ENCODE peak calls at places on chromosomes 6 and 20, in eight cellular contexts. One of them, this sample, is unnamed.
A peak's percentile ranks its signal among the peaks of the same experiment; 100 is the strongest.

GRCh38 chr20:909641-910040 is 6.5 kb downstream of the ANGPT4 start:
- DNase-seq in NCI-H69: no peak
- DNase-seq in RWPE1: no peak
- DNase-seq in substantia nigra: no peak
- DNase-seq in activated T-helper 1 cell treated with anti-CD3 and anti-CD28 coated beads, Interleukin-12 subunit alpha, Interleukin-12 subunit beta, Interleukin-2, Interleukin-4 antibody, amounts not matched to agents 30 ng/mL and 10 ng/mL and 1 ng/mL, durations not matched to agents 14 hours and 24 hours and 36 hours: no peak
- DNase-seq in activated naive CD8-positive, alpha-beta T cell treated with anti-CD3 and anti-CD28 coated beads, Interleukin-2, amount 50 U/mL, for 24 hours: no peak
- DNase-seq in left ventricle myocardium inferior: no peak
- DNase-seq in midbrain: no peak
- DNase-seq in this sample: no peak

GRCh38 chr6:43436577-43437282 is 9.4 kb downstream of the ABCC10 start:
- DNase-seq in midbrain: no peak
- DNase-seq in left ventricle myocardium inferior: no peak
- DNase-seq in NCI-H69: peak; percentile 43
- DNase-seq in RWPE1: peak; percentile 96
- DNase-seq in substantia nigra: no peak
- DNase-seq in activated T-helper 1 cell treated with anti-CD3 and anti-CD28 coated beads, Interleukin-12 subunit alpha, Interleukin-12 subunit beta, Interleukin-2, Interleukin-4 antibody, amounts not matched to agents 30 ng/mL and 10 ng/mL and 1 ng/mL, durations not matched to agents 14 hours and 24 hours and 36 hours: no peak
- DNase-seq in activated naive CD8-positive, alpha-beta T cell treated with anti-CD3 and anti-CD28 coated beads, Interleukin-2, amount 50 U/mL, for 24 hours: no peak
- DNase-seq in this sample: peak; percentile 77

GRCh38 chr6:10347561-10348327 is 67.1 kb downstream of the TFAP2A start:
- DNase-seq in midbrain: no peak
- DNase-seq in left ventricle myocardium inferior: no peak
- DNase-seq in activated T-helper 1 cell treated with anti-CD3 and anti-CD28 coated beads, Interleukin-12 subunit alpha, Interleukin-12 subunit beta, Interleukin-2, Interleukin-4 antibody, amounts not matched to agents 30 ng/mL and 10 ng/mL and 1 ng/mL, durations not matched to agents 14 hours and 24 hours and 36 hours: no peak
- DNase-seq in activated naive CD8-positive, alpha-beta T cell treated with anti-CD3 and anti-CD28 coated beads, Interleukin-2, amount 50 U/mL, for 24 hours: no peak
- DNase-seq in RWPE1: peak; percentile 91
- DNase-seq in substantia nigra: no peak
- DNase-seq in NCI-H69: no peak
- DNase-seq in this sample: peak; percentile 92

GRCh38 chr20:62156254-62156556 is 12.6 kb downstream of the SS18L1 start:
- DNase-seq in midbrain: no peak
- DNase-seq in NCI-H69: no peak
- DNase-seq in substantia nigra: no peak
- DNase-seq in activated naive CD8-positive, alpha-beta T cell treated with anti-CD3 and anti-CD28 coated beads, Interleukin-2, amount 50 U/mL, for 24 hours: no peak
- DNase-seq in left ventricle myocardium inferior: no peak
- DNase-seq in RWPE1: no peak
- DNase-seq in activated T-helper 1 cell treated with anti-CD3 and anti-CD28 coated beads, Interleukin-12 subunit alpha, Interleukin-12 subunit beta, Interleukin-2, Interleukin-4 antibody, amounts not matched to agents 30 ng/mL and 10 ng/mL and 1 ng/mL, durations not matched to agents 14 hours and 24 hours and 36 hours: no peak
- DNase-seq in this sample: no peak

GRCh38 chr6:36364669-36365479 is 22.6 kb downstream of the ETV7 start:
- DNase-seq in RWPE1: no peak
- DNase-seq in midbrain: no peak
- DNase-seq in activated naive CD8-positive, alpha-beta T cell treated with anti-CD3 and anti-CD28 coated beads, Interleukin-2, amount 50 U/mL, for 24 hours: peak; percentile 15
- DNase-seq in activated T-helper 1 cell treated with anti-CD3 and anti-CD28 coated beads, Interleukin-12 subunit alpha, Interleukin-12 subunit beta, Interleukin-2, Interleukin-4 antibody, amounts not matched to agents 30 ng/mL and 10 ng/mL and 1 ng/mL, durations not matched to agents 14 hours and 24 hours and 36 hours: no peak
- DNase-seq in NCI-H69: no peak
- DNase-seq in substantia nigra: no peak
- DNase-seq in left ventricle myocardium inferior: no peak
- DNase-seq in this sample: peak; percentile 68

GRCh38 chr20:3452690-3453089 is 18.1 kb upstream of the ATRN start:
- DNase-seq in NCI-H69: no peak
- DNase-seq in substantia nigra: no peak
- DNase-seq in activated T-helper 1 cell treated with anti-CD3 and anti-CD28 coated beads, Interleukin-12 subunit alpha, Interleukin-12 subunit beta, Interleukin-2, Interleukin-4 antibody, amounts not matched to agents 30 ng/mL and 10 ng/mL and 1 ng/mL, durations not matched to agents 14 hours and 24 hours and 36 hours: no peak
- DNase-seq in activated naive CD8-positive, alpha-beta T cell treated with anti-CD3 and anti-CD28 coated beads, Interleukin-2, amount 50 U/mL, for 24 hours: no peak
- DNase-seq in left ventricle myocardium inferior: no peak
- DNase-seq in midbrain: no peak
- DNase-seq in RWPE1: no peak
- DNase-seq in this sample: peak; percentile 35

GRCh38 chr6:153401751-153402150 is 270.7 kb upstream of the RGS17 start:
- DNase-seq in NCI-H69: peak; percentile 75
- DNase-seq in activated T-helper 1 cell treated with anti-CD3 and anti-CD28 coated beads, Interleukin-12 subunit alpha, Interleukin-12 subunit beta, Interleukin-2, Interleukin-4 antibody, amounts not matched to agents 30 ng/mL and 10 ng/mL and 1 ng/mL, durations not matched to agents 14 hours and 24 hours and 36 hours: no peak
- DNase-seq in RWPE1: no peak
- DNase-seq in left ventricle myocardium inferior: no peak
- DNase-seq in midbrain: no peak
- DNase-seq in substantia nigra: no peak
- DNase-seq in activated naive CD8-positive, alpha-beta T cell treated with anti-CD3 and anti-CD28 coated beads, Interleukin-2, amount 50 U/mL, for 24 hours: no peak
- DNase-seq in this sample: no peak

GRCh38 chr6:92043782-92044181 is 1375.6 kb downstream of the EPHA7 start:
- DNase-seq in left ventricle myocardium inferior: no peak
- DNase-seq in substantia nigra: no peak
- DNase-seq in RWPE1: no peak
- DNase-seq in NCI-H69: no peak
- DNase-seq in midbrain: no peak
- DNase-seq in activated T-helper 1 cell treated with anti-CD3 and anti-CD28 coated beads, Interleukin-12 subunit alpha, Interleukin-12 subunit beta, Interleukin-2, Interleukin-4 antibody, amounts not matched to agents 30 ng/mL and 10 ng/mL and 1 ng/mL, durations not matched to agents 14 hours and 24 hours and 36 hours: no peak
- DNase-seq in activated naive CD8-positive, alpha-beta T cell treated with anti-CD3 and anti-CD28 coated beads, Interleukin-2, amount 50 U/mL, for 24 hours: no peak
- DNase-seq in this sample: no peak

GRCh38 chr6:152428126-152428525 is 209.0 kb downstream of the SYNE1 start:
- DNase-seq in activated T-helper 1 cell treated with anti-CD3 and anti-CD28 coated beads, Interleukin-12 subunit alpha, Interleukin-12 subunit beta, Interleukin-2, Interleukin-4 antibody, amounts not matched to agents 30 ng/mL and 10 ng/mL and 1 ng/mL, durations not matched to agents 14 hours and 24 hours and 36 hours: no peak
- DNase-seq in RWPE1: no peak
- DNase-seq in midbrain: no peak
- DNase-seq in activated naive CD8-positive, alpha-beta T cell treated with anti-CD3 and anti-CD28 coated beads, Interleukin-2, amount 50 U/mL, for 24 hours: no peak
- DNase-seq in NCI-H69: no peak
- DNase-seq in left ventricle myocardium inferior: no peak
- DNase-seq in substantia nigra: no peak
- DNase-seq in this sample: no peak

GRCh38 chr6:1870267-1870666 is 260.6 kb downstream of the FOXC1 start:
- DNase-seq in midbrain: no peak
- DNase-seq in activated naive CD8-positive, alpha-beta T cell treated with anti-CD3 and anti-CD28 coated beads, Interleukin-2, amount 50 U/mL, for 24 hours: no peak
- DNase-seq in RWPE1: no peak
- DNase-seq in NCI-H69: no peak
- DNase-seq in left ventricle myocardium inferior: no peak
- DNase-seq in substantia nigra: no peak
- DNase-seq in activated T-helper 1 cell treated with anti-CD3 and anti-CD28 coated beads, Interleukin-12 subunit alpha, Interleukin-12 subunit beta, Interleukin-2, Interleukin-4 antibody, amounts not matched to agents 30 ng/mL and 10 ng/mL and 1 ng/mL, durations not matched to agents 14 hours and 24 hours and 36 hours: no peak
- DNase-seq in this sample: no peak

GRCh38 chr20:62528983-62529891 is 53.4 kb upstream of the GATA5 start:
- DNase-seq in activated naive CD8-positive, alpha-beta T cell treated with anti-CD3 and anti-CD28 coated beads, Interleukin-2, amount 50 U/mL, for 24 hours: no peak
- DNase-seq in substantia nigra: no peak
- DNase-seq in NCI-H69: no peak
- DNase-seq in activated T-helper 1 cell treated with anti-CD3 and anti-CD28 coated beads, Interleukin-12 subunit alpha, Interleukin-12 subunit beta, Interleukin-2, Interleukin-4 antibody, amounts not matched to agents 30 ng/mL and 10 ng/mL and 1 ng/mL, durations not matched to agents 14 hours and 24 hours and 36 hours: no peak
- DNase-seq in RWPE1: no peak
- DNase-seq in midbrain: no peak
- DNase-seq in left ventricle myocardium inferior: no peak
- DNase-seq in this sample: no peak

GRCh38 chr6:158769696-158770446 is 49.3 kb downstream of the EZR start:
- DNase-seq in activated naive CD8-positive, alpha-beta T cell treated with anti-CD3 and anti-CD28 coated beads, Interleukin-2, amount 50 U/mL, for 24 hours: no peak
- DNase-seq in substantia nigra: peak; percentile 22
- DNase-seq in left ventricle myocardium inferior: peak; percentile 53
- DNase-seq in RWPE1: no peak
- DNase-seq in activated T-helper 1 cell treated with anti-CD3 and anti-CD28 coated beads, Interleukin-12 subunit alpha, Interleukin-12 subunit beta, Interleukin-2, Interleukin-4 antibody, amounts not matched to agents 30 ng/mL and 10 ng/mL and 1 ng/mL, durations not matched to agents 14 hours and 24 hours and 36 hours: no peak
- DNase-seq in NCI-H69: peak; percentile 79
- DNase-seq in midbrain: peak; percentile 71
- DNase-seq in this sample: no peak

GRCh38 chr6:11424395-11425050 is 113.0 kb upstream of the TMEM170B start:
- DNase-seq in activated naive CD8-positive, alpha-beta T cell treated with anti-CD3 and anti-CD28 coated beads, Interleukin-2, amount 50 U/mL, for 24 hours: no peak
- DNase-seq in midbrain: no peak
- DNase-seq in NCI-H69: no peak
- DNase-seq in substantia nigra: no peak
- DNase-seq in activated T-helper 1 cell treated with anti-CD3 and anti-CD28 coated beads, Interleukin-12 subunit alpha, Interleukin-12 subunit beta, Interleukin-2, Interleukin-4 antibody, amounts not matched to agents 30 ng/mL and 10 ng/mL and 1 ng/mL, durations not matched to agents 14 hours and 24 hours and 36 hours: no peak
- DNase-seq in RWPE1: no peak
- DNase-seq in left ventricle myocardium inferior: no peak
- DNase-seq in this sample: peak; percentile 41

GRCh38 chr6:106390088-106390487 is 29.6 kb downstream of the CRYBG1 start:
- DNase-seq in NCI-H69: no peak
- DNase-seq in activated T-helper 1 cell treated with anti-CD3 and anti-CD28 coated beads, Interleukin-12 subunit alpha, Interleukin-12 subunit beta, Interleukin-2, Interleukin-4 antibody, amounts not matched to agents 30 ng/mL and 10 ng/mL and 1 ng/mL, durations not matched to agents 14 hours and 24 hours and 36 hours: no peak
- DNase-seq in activated naive CD8-positive, alpha-beta T cell treated with anti-CD3 and anti-CD28 coated beads, Interleukin-2, amount 50 U/mL, for 24 hours: no peak
- DNase-seq in RWPE1: no peak
- DNase-seq in substantia nigra: no peak
- DNase-seq in left ventricle myocardium inferior: no peak
- DNase-seq in midbrain: no peak
- DNase-seq in this sample: no peak

GRCh38 chr6:170189236-170189635 is 101.6 kb downstream of the DLL1 start:
- DNase-seq in midbrain: no peak
- DNase-seq in RWPE1: no peak
- DNase-seq in left ventricle myocardium inferior: no peak
- DNase-seq in NCI-H69: no peak
- DNase-seq in substantia nigra: no peak
- DNase-seq in activated naive CD8-positive, alpha-beta T cell treated with anti-CD3 and anti-CD28 coated beads, Interleukin-2, amount 50 U/mL, for 24 hours: no peak
- DNase-seq in activated T-helper 1 cell treated with anti-CD3 and anti-CD28 coated beads, Interleukin-12 subunit alpha, Interleukin-12 subunit beta, Interleukin-2, Interleukin-4 antibody, amounts not matched to agents 30 ng/mL and 10 ng/mL and 1 ng/mL, durations not matched to agents 14 hours and 24 hours and 36 hours: no peak
- DNase-seq in this sample: no peak

GRCh38 chr20:34708621-34709043 is 4.5 kb downstream of the TP53INP2 start:
- DNase-seq in NCI-H69: peak; percentile 71
- DNase-seq in midbrain: peak; percentile 54
- DNase-seq in substantia nigra: peak; percentile 15
- DNase-seq in activated naive CD8-positive, alpha-beta T cell treated with anti-CD3 and anti-CD28 coated beads, Interleukin-2, amount 50 U/mL, for 24 hours: peak; percentile 75
- DNase-seq in RWPE1: peak; percentile 55
- DNase-seq in left ventricle myocardium inferior: peak; percentile 53
- DNase-seq in activated T-helper 1 cell treated with anti-CD3 and anti-CD28 coated beads, Interleukin-12 subunit alpha, Interleukin-12 subunit beta, Interleukin-2, Interleukin-4 antibody, amounts not matched to agents 30 ng/mL and 10 ng/mL and 1 ng/mL, durations not matched to agents 14 hours and 24 hours and 36 hours: peak; percentile 33
- DNase-seq in this sample: no peak

GRCh38 chr20:6029538-6029937 is 24.3 kb downstream of the LRRN4 start:
- DNase-seq in substantia nigra: no peak
- DNase-seq in midbrain: no peak
- DNase-seq in activated naive CD8-positive, alpha-beta T cell treated with anti-CD3 and anti-CD28 coated beads, Interleukin-2, amount 50 U/mL, for 24 hours: no peak
- DNase-seq in left ventricle myocardium inferior: no peak
- DNase-seq in RWPE1: no peak
- DNase-seq in NCI-H69: no peak
- DNase-seq in activated T-helper 1 cell treated with anti-CD3 and anti-CD28 coated beads, Interleukin-12 subunit alpha, Interleukin-12 subunit beta, Interleukin-2, Interleukin-4 antibody, amounts not matched to agents 30 ng/mL and 10 ng/mL and 1 ng/mL, durations not matched to agents 14 hours and 24 hours and 36 hours: no peak
- DNase-seq in this sample: no peak

GRCh38 chr20:35111141-35111888 is 18.7 kb upstream of the TRPC4AP start:
- DNase-seq in midbrain: no peak
- DNase-seq in substantia nigra: no peak
- DNase-seq in left ventricle myocardium inferior: no peak
- DNase-seq in RWPE1: peak; percentile 73
- DNase-seq in NCI-H69: no peak
- DNase-seq in activated naive CD8-positive, alpha-beta T cell treated with anti-CD3 and anti-CD28 coated beads, Interleukin-2, amount 50 U/mL, for 24 hours: no peak
- DNase-seq in activated T-helper 1 cell treated with anti-CD3 and anti-CD28 coated beads, Interleukin-12 subunit alpha, Interleukin-12 subunit beta, Interleukin-2, Interleukin-4 antibody, amounts not matched to agents 30 ng/mL and 10 ng/mL and 1 ng/mL, durations not matched to agents 14 hours and 24 hours and 36 hours: no peak
- DNase-seq in this sample: peak; percentile 71

GRCh38 chr20:18686696-18687095 is 98.8 kb downstream of the DTD1 start:
- DNase-seq in RWPE1: no peak
- DNase-seq in substantia nigra: no peak
- DNase-seq in midbrain: no peak
- DNase-seq in left ventricle myocardium inferior: no peak
- DNase-seq in activated naive CD8-positive, alpha-beta T cell treated with anti-CD3 and anti-CD28 coated beads, Interleukin-2, amount 50 U/mL, for 24 hours: no peak
- DNase-seq in activated T-helper 1 cell treated with anti-CD3 and anti-CD28 coated beads, Interleukin-12 subunit alpha, Interleukin-12 subunit beta, Interleukin-2, Interleukin-4 antibody, amounts not matched to agents 30 ng/mL and 10 ng/mL and 1 ng/mL, durations not matched to agents 14 hours and 24 hours and 36 hours: no peak
- DNase-seq in NCI-H69: no peak
- DNase-seq in this sample: no peak

GRCh38 chr6:37072526-37072925 is 67.1 kb downstream of the FGD2 start:
- DNase-seq in left ventricle myocardium inferior: no peak
- DNase-seq in midbrain: no peak
- DNase-seq in activated naive CD8-positive, alpha-beta T cell treated with anti-CD3 and anti-CD28 coated beads, Interleukin-2, amount 50 U/mL, for 24 hours: no peak
- DNase-seq in activated T-helper 1 cell treated with anti-CD3 and anti-CD28 coated beads, Interleukin-12 subunit alpha, Interleukin-12 subunit beta, Interleukin-2, Interleukin-4 antibody, amounts not matched to agents 30 ng/mL and 10 ng/mL and 1 ng/mL, durations not matched to agents 14 hours and 24 hours and 36 hours: no peak
- DNase-seq in NCI-H69: no peak
- DNase-seq in substantia nigra: no peak
- DNase-seq in RWPE1: no peak
- DNase-seq in this sample: no peak

GRCh38 chr6:122624853-122625252 is 14.6 kb downstream of the PKIB start:
- DNase-seq in NCI-H69: no peak
- DNase-seq in midbrain: no peak
- DNase-seq in left ventricle myocardium inferior: no peak
- DNase-seq in substantia nigra: no peak
- DNase-seq in activated naive CD8-positive, alpha-beta T cell treated with anti-CD3 and anti-CD28 coated beads, Interleukin-2, amount 50 U/mL, for 24 hours: no peak
- DNase-seq in RWPE1: no peak
- DNase-seq in activated T-helper 1 cell treated with anti-CD3 and anti-CD28 coated beads, Interleukin-12 subunit alpha, Interleukin-12 subunit beta, Interleukin-2, Interleukin-4 antibody, amounts not matched to agents 30 ng/mL and 10 ng/mL and 1 ng/mL, durations not matched to agents 14 hours and 24 hours and 36 hours: no peak
- DNase-seq in this sample: no peak

GRCh38 chr6:149951096-149951495 is 9.3 kb downstream of the ULBP2 start:
- DNase-seq in NCI-H69: no peak
- DNase-seq in activated naive CD8-positive, alpha-beta T cell treated with anti-CD3 and anti-CD28 coated beads, Interleukin-2, amount 50 U/mL, for 24 hours: no peak
- DNase-seq in midbrain: no peak
- DNase-seq in left ventricle myocardium inferior: no peak
- DNase-seq in activated T-helper 1 cell treated with anti-CD3 and anti-CD28 coated beads, Interleukin-12 subunit alpha, Interleukin-12 subunit beta, Interleukin-2, Interleukin-4 antibody, amounts not matched to agents 30 ng/mL and 10 ng/mL and 1 ng/mL, durations not matched to agents 14 hours and 24 hours and 36 hours: no peak
- DNase-seq in RWPE1: no peak
- DNase-seq in substantia nigra: no peak
- DNase-seq in this sample: no peak

GRCh38 chr20:1331101-1331500 is 2.2 kb upstream of the SDCBP2 start:
- DNase-seq in NCI-H69: no peak
- DNase-seq in activated naive CD8-positive, alpha-beta T cell treated with anti-CD3 and anti-CD28 coated beads, Interleukin-2, amount 50 U/mL, for 24 hours: no peak
- DNase-seq in midbrain: no peak
- DNase-seq in RWPE1: no peak
- DNase-seq in activated T-helper 1 cell treated with anti-CD3 and anti-CD28 coated beads, Interleukin-12 subunit alpha, Interleukin-12 subunit beta, Interleukin-2, Interleukin-4 antibody, amounts not matched to agents 30 ng/mL and 10 ng/mL and 1 ng/mL, durations not matched to agents 14 hours and 24 hours and 36 hours: no peak
- DNase-seq in left ventricle myocardium inferior: no peak
- DNase-seq in substantia nigra: no peak
- DNase-seq in this sample: no peak

GRCh38 chr20:57880155-57880648 is 170.4 kb upstream of the PMEPA1 start:
- DNase-seq in NCI-H69: no peak
- DNase-seq in RWPE1: no peak
- DNase-seq in substantia nigra: no peak
- DNase-seq in activated T-helper 1 cell treated with anti-CD3 and anti-CD28 coated beads, Interleukin-12 subunit alpha, Interleukin-12 subunit beta, Interleukin-2, Interleukin-4 antibody, amounts not matched to agents 30 ng/mL and 10 ng/mL and 1 ng/mL, durations not matched to agents 14 hours and 24 hours and 36 hours: no peak
- DNase-seq in left ventricle myocardium inferior: peak; percentile 42
- DNase-seq in activated naive CD8-positive, alpha-beta T cell treated with anti-CD3 and anti-CD28 coated beads, Interleukin-2, amount 50 U/mL, for 24 hours: no peak
- DNase-seq in midbrain: no peak
- DNase-seq in this sample: no peak

GRCh38 chr20:38135641-38136420 is 29.2 kb downstream of the TGM2 start:
- DNase-seq in left ventricle myocardium inferior: no peak
- DNase-seq in NCI-H69: no peak
- DNase-seq in midbrain: no peak
- DNase-seq in substantia nigra: no peak
- DNase-seq in activated naive CD8-positive, alpha-beta T cell treated with anti-CD3 and anti-CD28 coated beads, Interleukin-2, amount 50 U/mL, for 24 hours: no peak
- DNase-seq in activated T-helper 1 cell treated with anti-CD3 and anti-CD28 coated beads, Interleukin-12 subunit alpha, Interleukin-12 subunit beta, Interleukin-2, Interleukin-4 antibody, amounts not matched to agents 30 ng/mL and 10 ng/mL and 1 ng/mL, durations not matched to agents 14 hours and 24 hours and 36 hours: no peak
- DNase-seq in RWPE1: no peak
- DNase-seq in this sample: no peak

GRCh38 chr6:163627274-163628062 is 212.9 kb downstream of the QKI start:
- DNase-seq in midbrain: no peak
- DNase-seq in activated T-helper 1 cell treated with anti-CD3 and anti-CD28 coated beads, Interleukin-12 subunit alpha, Interleukin-12 subunit beta, Interleukin-2, Interleukin-4 antibody, amounts not matched to agents 30 ng/mL and 10 ng/mL and 1 ng/mL, durations not matched to agents 14 hours and 24 hours and 36 hours: no peak
- DNase-seq in substantia nigra: no peak
- DNase-seq in left ventricle myocardium inferior: no peak
- DNase-seq in NCI-H69: no peak
- DNase-seq in activated naive CD8-positive, alpha-beta T cell treated with anti-CD3 and anti-CD28 coated beads, Interleukin-2, amount 50 U/mL, for 24 hours: no peak
- DNase-seq in RWPE1: no peak
- DNase-seq in this sample: no peak

GRCh38 chr6:12601881-12602280 is 114.7 kb upstream of the PHACTR1 start:
- DNase-seq in activated naive CD8-positive, alpha-beta T cell treated with anti-CD3 and anti-CD28 coated beads, Interleukin-2, amount 50 U/mL, for 24 hours: no peak
- DNase-seq in left ventricle myocardium inferior: no peak
- DNase-seq in substantia nigra: no peak
- DNase-seq in activated T-helper 1 cell treated with anti-CD3 and anti-CD28 coated beads, Interleukin-12 subunit alpha, Interleukin-12 subunit beta, Interleukin-2, Interleukin-4 antibody, amounts not matched to agents 30 ng/mL and 10 ng/mL and 1 ng/mL, durations not matched to agents 14 hours and 24 hours and 36 hours: no peak
- DNase-seq in midbrain: no peak
- DNase-seq in NCI-H69: no peak
- DNase-seq in RWPE1: no peak
- DNase-seq in this sample: no peak

GRCh38 chr6:64013061-64013410 is 377.4 kb downstream of the PHF3 start:
- DNase-seq in activated T-helper 1 cell treated with anti-CD3 and anti-CD28 coated beads, Interleukin-12 subunit alpha, Interleukin-12 subunit beta, Interleukin-2, Interleukin-4 antibody, amounts not matched to agents 30 ng/mL and 10 ng/mL and 1 ng/mL, durations not matched to agents 14 hours and 24 hours and 36 hours: no peak
- DNase-seq in activated naive CD8-positive, alpha-beta T cell treated with anti-CD3 and anti-CD28 coated beads, Interleukin-2, amount 50 U/mL, for 24 hours: no peak
- DNase-seq in substantia nigra: no peak
- DNase-seq in midbrain: no peak
- DNase-seq in NCI-H69: peak; percentile 54
- DNase-seq in RWPE1: no peak
- DNase-seq in left ventricle myocardium inferior: no peak
- DNase-seq in this sample: no peak

GRCh38 chr6:71082033-71082620 is 125.3 kb upstream of the B3GAT2 start:
- DNase-seq in midbrain: no peak
- DNase-seq in NCI-H69: no peak
- DNase-seq in substantia nigra: no peak
- DNase-seq in activated naive CD8-positive, alpha-beta T cell treated with anti-CD3 and anti-CD28 coated beads, Interleukin-2, amount 50 U/mL, for 24 hours: no peak
- DNase-seq in RWPE1: no peak
- DNase-seq in activated T-helper 1 cell treated with anti-CD3 and anti-CD28 coated beads, Interleukin-12 subunit alpha, Interleukin-12 subunit beta, Interleukin-2, Interleukin-4 antibody, amounts not matched to agents 30 ng/mL and 10 ng/mL and 1 ng/mL, durations not matched to agents 14 hours and 24 hours and 36 hours: no peak
- DNase-seq in left ventricle myocardium inferior: no peak
- DNase-seq in this sample: peak; percentile 3

GRCh38 chr20:51732454-51732791 is 35.8 kb downstream of the ATP9A start:
- DNase-seq in left ventricle myocardium inferior: no peak
- DNase-seq in activated T-helper 1 cell treated with anti-CD3 and anti-CD28 coated beads, Interleukin-12 subunit alpha, Interleukin-12 subunit beta, Interleukin-2, Interleukin-4 antibody, amounts not matched to agents 30 ng/mL and 10 ng/mL and 1 ng/mL, durations not matched to agents 14 hours and 24 hours and 36 hours: no peak
- DNase-seq in midbrain: peak; percentile 52
- DNase-seq in RWPE1: no peak
- DNase-seq in NCI-H69: peak; percentile 21
- DNase-seq in activated naive CD8-positive, alpha-beta T cell treated with anti-CD3 and anti-CD28 coated beads, Interleukin-2, amount 50 U/mL, for 24 hours: no peak
- DNase-seq in substantia nigra: no peak
- DNase-seq in this sample: no peak

GRCh38 chr6:26335631-26336323 is 29.2 kb upstream of the BTN3A2 start:
- DNase-seq in NCI-H69: no peak
- DNase-seq in substantia nigra: no peak
- DNase-seq in midbrain: no peak
- DNase-seq in left ventricle myocardium inferior: no peak
- DNase-seq in RWPE1: no peak
- DNase-seq in activated T-helper 1 cell treated with anti-CD3 and anti-CD28 coated beads, Interleukin-12 subunit alpha, Interleukin-12 subunit beta, Interleukin-2, Interleukin-4 antibody, amounts not matched to agents 30 ng/mL and 10 ng/mL and 1 ng/mL, durations not matched to agents 14 hours and 24 hours and 36 hours: no peak
- DNase-seq in activated naive CD8-positive, alpha-beta T cell treated with anti-CD3 and anti-CD28 coated beads, Interleukin-2, amount 50 U/mL, for 24 hours: no peak
- DNase-seq in this sample: no peak

GRCh38 chr20:49384437-49385434 is 97.7 kb downstream of the KCNB1 start:
- DNase-seq in RWPE1: no peak
- DNase-seq in activated naive CD8-positive, alpha-beta T cell treated with anti-CD3 and anti-CD28 coated beads, Interleukin-2, amount 50 U/mL, for 24 hours: peak; percentile 80
- DNase-seq in left ventricle myocardium inferior: peak; percentile 70
- DNase-seq in NCI-H69: peak; percentile 82
- DNase-seq in midbrain: peak; percentile 66
- DNase-seq in substantia nigra: no peak
- DNase-seq in activated T-helper 1 cell treated with anti-CD3 and anti-CD28 coated beads, Interleukin-12 subunit alpha, Interleukin-12 subunit beta, Interleukin-2, Interleukin-4 antibody, amounts not matched to agents 30 ng/mL and 10 ng/mL and 1 ng/mL, durations not matched to agents 14 hours and 24 hours and 36 hours: peak; percentile 50
- DNase-seq in this sample: peak; percentile 58

GRCh38 chr6:46032112-46032998 is 16.7 kb upstream of the CLIC5 start:
- DNase-seq in substantia nigra: no peak
- DNase-seq in RWPE1: no peak
- DNase-seq in activated T-helper 1 cell treated with anti-CD3 and anti-CD28 coated beads, Interleukin-12 subunit alpha, Interleukin-12 subunit beta, Interleukin-2, Interleukin-4 antibody, amounts not matched to agents 30 ng/mL and 10 ng/mL and 1 ng/mL, durations not matched to agents 14 hours and 24 hours and 36 hours: no peak
- DNase-seq in NCI-H69: no peak
- DNase-seq in left ventricle myocardium inferior: no peak
- DNase-seq in activated naive CD8-positive, alpha-beta T cell treated with anti-CD3 and anti-CD28 coated beads, Interleukin-2, amount 50 U/mL, for 24 hours: no peak
- DNase-seq in midbrain: no peak
- DNase-seq in this sample: no peak

GRCh38 chr20:34922654-34923381 is 32.8 kb downstream of the GSS start:
- DNase-seq in left ventricle myocardium inferior: no peak
- DNase-seq in substantia nigra: no peak
- DNase-seq in activated naive CD8-positive, alpha-beta T cell treated with anti-CD3 and anti-CD28 coated beads, Interleukin-2, amount 50 U/mL, for 24 hours: no peak
- DNase-seq in RWPE1: peak; percentile 99
- DNase-seq in midbrain: no peak
- DNase-seq in NCI-H69: no peak
- DNase-seq in activated T-helper 1 cell treated with anti-CD3 and anti-CD28 coated beads, Interleukin-12 subunit alpha, Interleukin-12 subunit beta, Interleukin-2, Interleukin-4 antibody, amounts not matched to agents 30 ng/mL and 10 ng/mL and 1 ng/mL, durations not matched to agents 14 hours and 24 hours and 36 hours: no peak
- DNase-seq in this sample: peak; percentile 75

This sample was measured in A172.